ENCODE peak calls at places on chromosomes 1 and 21, in ten cellular contexts. H is epithelial cell of esophagus, E is bronchial epithelial cell, L is Daoy, A is RPMI8226, G is esophagus squamous epithelium, N is K562, B is Karpas-422, U is mesenteric fat pad, S is HTR-8/SVneo. Z is an unnamed sample.

GRCh38 chr1:186476306-186477040 is 15.6 kb upstream of the PDC start:
- DNase-seq in B (no peak), E (no peak), A (no peak), U (no peak), N (no peak), G (no peak), S (no peak), L (no peak), H (no peak), Z (no peak)

GRCh38 chr1:156476501-156477298 is 23.9 kb downstream of the MEF2D start:
- DNase-seq in H (no peak), N (no peak), L (peak; percentile 83), S (peak; percentile 32), B (no peak), A (no peak), E (peak; percentile 57), G (no peak), U (no peak), Z (no peak)

GRCh38 chr1:111990026-111990877 is 784 bp upstream of the KCND3 start:
- DNase-seq in L (peak; percentile 46), S (no peak), N (no peak), U (no peak), B (no peak), G (no peak), A (no peak), H (peak; percentile 15), E (no peak), Z (no peak)

GRCh38 chr1:59499956-59500569 is 203.2 kb downstream of the FGGY start:
- DNase-seq in S (no peak), E (no peak), U (no peak), N (no peak), L (no peak), A (no peak), H (no peak), B (no peak), G (no peak), Z (no peak)

GRCh38 chr21:20997633-20998455 is at the start of gene NCAM2:
- DNase-seq in G (no peak), S (peak; percentile 38), U (no peak), N (peak; percentile 75), L (peak; percentile 73), A (peak; percentile 35), E (peak; percentile 4), H (peak; percentile 57), B (no peak), Z (no peak)

GRCh38 chr1:162319510-162320160 is 57.0 kb downstream of the SPATA46 start:
- DNase-seq in A (no peak), B (no peak), G (no peak), U (no peak), S (peak; percentile 14), L (peak; percentile 78), E (peak; percentile 45), N (no peak), H (peak; percentile 63), Z (peak; percentile 51)

GRCh38 chr1:75472089-75472970 is 138.6 kb downstream of the SLC44A5 start:
- DNase-seq in L (no peak), N (peak; percentile 67), S (no peak), G (no peak), E (no peak), B (no peak), H (no peak), U (no peak), A (no peak), Z (no peak)

GRCh38 chr1:145757420-145757819 is 38.1 kb downstream of the CD160 start:
- DNase-seq in S (no peak), U (no peak), L (no peak), E (no peak), B (no peak), N (no peak), A (no peak), G (no peak), H (no peak), Z (no peak)

GRCh38 chr1:192489046-192489445 is 86.5 kb upstream of the RGS1 start:
- DNase-seq in N (no peak), G (no peak), H (no peak), A (no peak), S (no peak), E (no peak), B (no peak), L (peak; percentile 23), U (no peak), Z (no peak)

GRCh38 chr1:161117681-161118581 is at the start of the genes NIT1 and PFDN2:
- DNase-seq in A (peak; percentile 90), S (peak; percentile 81), L (peak; percentile 95), N (peak; percentile 85), E (peak; percentile 76), U (peak; percentile 97), B (peak; percentile 95), H (peak; percentile 89), G (no peak), Z (no peak)

GRCh38 chr1:112904071-112904830 is 51.7 kb downstream of the SLC16A1 start:
- DNase-seq in L (peak; percentile 77), B (no peak), N (no peak), G (no peak), A (no peak), U (no peak), H (peak; percentile 98), S (no peak), E (peak; percentile 97), Z (no peak)

GRCh38 chr1:61171346-61171745 is 89.0 kb downstream of the NFIA start:
- DNase-seq in B (no peak), E (no peak), H (no peak), N (no peak), G (no peak), L (no peak), S (no peak), A (no peak), U (no peak), Z (no peak)

GRCh38 chr1:10507111-10507879 is 32.5 kb downstream of the PEX14 start:
- DNase-seq in U (no peak), H (peak; percentile 85), G (no peak), A (peak; percentile 56), E (peak; percentile 72), S (peak; percentile 63), N (peak; percentile 67), L (peak; percentile 72), B (peak; percentile 84), Z (peak; percentile 42)

GRCh38 chr1:161763522-161764098 is 2.5 kb upstream of the ATF6 start:
- DNase-seq in N (peak; percentile 42), E (peak; percentile 29), U (no peak), A (peak; percentile 61), S (no peak), H (peak; percentile 61), G (no peak), L (peak; percentile 13), B (peak; percentile 91), Z (no peak)

GRCh38 chr1:213761845-213762407 is 225.8 kb upstream of the PROX1 start:
- DNase-seq in L (peak; percentile 87), S (no peak), G (no peak), A (no peak), U (no peak), N (no peak), B (no peak), E (peak; percentile 13), H (no peak), Z (no peak)

GRCh38 chr1:46034601-46035516 is 97.6 kb downstream of the PIK3R3 start:
- DNase-seq in G (no peak), E (no peak), L (no peak), U (no peak), S (no peak), A (no peak), N (no peak), H (no peak), B (no peak), Z (no peak)

GRCh38 chr1:153922076-153922837 is 515 bp downstream of the GATAD2B start:
- DNase-seq in H (peak; percentile 32), A (peak; percentile 93), L (no peak), G (no peak), N (peak; percentile 87), S (peak; percentile 28), U (peak; percentile 89), E (peak; percentile 42), B (peak; percentile 93), Z (no peak)

GRCh38 chr1:91712981-91713841 is 172.7 kb downstream of the TGFBR3 start:
- DNase-seq in G (no peak), S (no peak), U (no peak), E (no peak), H (no peak), B (no peak), L (no peak), A (no peak), N (no peak), Z (no peak)

GRCh38 chr1:26853156-26853555 is 9.8 kb upstream of the SFN start:
- DNase-seq in S (peak; percentile 75), B (peak; percentile 88), L (peak; percentile 85), E (peak; percentile 98), N (peak; percentile 85), U (no peak), G (no peak), A (peak; percentile 86), H (peak; percentile 99), Z (no peak)

GRCh38 chr1:18149113-18149641 is 41.6 kb downstream of the IGSF21 start:
- DNase-seq in L (peak; percentile 53), B (no peak), G (no peak), H (no peak), N (no peak), E (peak; percentile 17), S (no peak), U (no peak), A (peak; percentile 54), Z (peak; percentile 32)

GRCh38 chr1:110161822-110162221 is 11.5 kb downstream of the SLC6A17 start:
- DNase-seq in U (no peak), A (no peak), E (no peak), S (no peak), N (no peak), G (no peak), H (no peak), L (no peak), B (no peak), Z (no peak)

GRCh38 chr1:183735069-183735860 is 69.7 kb upstream of the RGL1 start:
- DNase-seq in B (no peak), L (no peak), E (no peak), G (no peak), A (no peak), U (no peak), H (no peak), N (no peak), S (no peak), Z (no peak)

GRCh38 chr21:45309069-45309521 is 21.4 kb upstream of the POFUT2 start:
- DNase-seq in L (peak; percentile 86), A (peak; percentile 74), E (no peak), H (peak; percentile 34), G (no peak), U (no peak), N (peak; percentile 82), B (peak; percentile 79), S (peak; percentile 65), Z (no peak)

GRCh38 chr1:235910357-235911299 is 43.9 kb upstream of the LYST start:
- DNase-seq in B (no peak), L (peak; percentile 98), S (peak; percentile 82), E (peak; percentile 98), A (no peak), G (no peak), N (no peak), U (no peak), H (peak; percentile 96), Z (peak; percentile 98)